ENCODE peak calls at places on chromosomes 3 and 15, in six cellular contexts. One of them, this sample, is unnamed. For H3K27me3, the result is how much of the 10 kb centered on the place peaks cover.

GRCh38 chr3:87797872-87798566 is 260.8 kb downstream of the CGGBP1 start:
- DNase-seq in SK-N-SH: no peak
- DNase-seq in H1: no peak
- DNase-seq in GM12878: no peak
- DNase-seq in HepG2: no peak
- DNase-seq in K562: no peak
- DNase-seq in this sample: no peak

GRCh38 chr15:43854801-43855200 is 28.0 kb downstream of the WDR76 start:
- DNase-seq in HepG2: no peak
- DNase-seq in GM12878: no peak
- DNase-seq in SK-N-SH: no peak
- DNase-seq in H1: no peak
- DNase-seq in K562: no peak
- DNase-seq in this sample: peak

GRCh38 chr3:108985844-108986243 is 32.2 kb upstream of the GUCA1C start:
- DNase-seq in HepG2: no peak
- DNase-seq in GM12878: no peak
- DNase-seq in K562: no peak
- DNase-seq in SK-N-SH: no peak
- DNase-seq in H1: no peak
- DNase-seq in this sample: no peak

GRCh38 chr3:193680220-193680619 is 87.2 kb downstream of the OPA1 start:
- DNase-seq in HepG2: no peak
- DNase-seq in GM12878: no peak
- DNase-seq in SK-N-SH: no peak
- DNase-seq in K562: no peak
- DNase-seq in H1: no peak
- DNase-seq in this sample: no peak

GRCh38 chr3:8584661-8585060 is 59.9 kb downstream of the SSUH2 start:
- DNase-seq in GM12878: no peak
- DNase-seq in K562: no peak
- DNase-seq in H1: no peak
- DNase-seq in SK-N-SH: no peak
- DNase-seq in HepG2: no peak
- DNase-seq in this sample: no peak

GRCh38 chr3:172553526-172554252 is 30.5 kb upstream of the TNFSF10 start:
- DNase-seq in GM12878: no peak
- DNase-seq in H1: no peak
- DNase-seq in K562: no peak
- DNase-seq in HepG2: peak
- DNase-seq in SK-N-SH: no peak
- DNase-seq in this sample: no peak

GRCh38 chr15:74390552-74391288 is 23.3 kb upstream of the CYP11A1 start:
- DNase-seq in HepG2: no peak
- DNase-seq in SK-N-SH: no peak
- DNase-seq in H1: no peak
- DNase-seq in GM12878: no peak
- DNase-seq in K562: no peak
- DNase-seq in this sample: peak

GRCh38 chr3:197508511-197508910 is 47.3 kb downstream of the BDH1 start:
- DNase-seq in H1: no peak
- DNase-seq in SK-N-SH: no peak
- DNase-seq in K562: no peak
- DNase-seq in HepG2: no peak
- DNase-seq in GM12878: no peak
- DNase-seq in this sample: no peak

GRCh38 chr3:196971094-196971698 is 2.6 kb upstream of the PIGZ start:
- DNase-seq in H1: no peak
- DNase-seq in HepG2: no peak
- DNase-seq in GM12878: no peak
- DNase-seq in SK-N-SH: no peak
- DNase-seq in K562: peak
- DNase-seq in this sample: no peak

GRCh38 chr15:34582461-34583357 is 742 bp downstream of the GOLGA8B start:
- DNase-seq in HepG2: no peak
- DNase-seq in H1: peak
- DNase-seq in K562: peak
- DNase-seq in SK-N-SH: peak
- DNase-seq in GM12878: no peak
- DNase-seq in this sample: peak

GRCh38 chr3:147422934-147423599 is 13.9 kb downstream of the ZIC1 start:
- DNase-seq in HepG2: no peak
- DNase-seq in SK-N-SH: peak
- DNase-seq in GM12878: no peak
- DNase-seq in H1: no peak
- DNase-seq in K562: no peak
- DNase-seq in this sample: no peak

GRCh38 chr15:57003418-57003817 is 85.0 kb downstream of the TCF12 start:
- DNase-seq in H1: no peak
- DNase-seq in GM12878: no peak
- DNase-seq in SK-N-SH: no peak
- DNase-seq in K562: no peak
- DNase-seq in HepG2: no peak
- DNase-seq in this sample: no peak

GRCh38 chr3:151816091-151816604 is 2.2 kb downstream of the AADAC start:
- DNase-seq in H1: no peak
- DNase-seq in HepG2: peak
- DNase-seq in GM12878: no peak
- DNase-seq in SK-N-SH: no peak
- DNase-seq in K562: peak
- DNase-seq in this sample: no peak

GRCh38 chr3:124041553-124041952 is 49.6 kb upstream of the ROPN1 start:
- DNase-seq in H1: no peak
- DNase-seq in SK-N-SH: no peak
- DNase-seq in K562: no peak
- DNase-seq in GM12878: no peak
- DNase-seq in HepG2: no peak
- DNase-seq in this sample: no peak
- H3K27me3 ChIP-seq in H1: under half
- H3K27me3 ChIP-seq in SK-N-SH: under half
- H3K27me3 ChIP-seq in K562: under half
- H3K27me3 ChIP-seq in GM12878: under half
- H3K27me3 ChIP-seq in HepG2: under half
- H3K27me3 ChIP-seq in this sample: under half

GRCh38 chr15:33380406-33380805 is 69.6 kb downstream of the RYR3 start:
- DNase-seq in K562: no peak
- DNase-seq in HepG2: no peak
- DNase-seq in GM12878: no peak
- DNase-seq in SK-N-SH: no peak
- DNase-seq in H1: no peak
- DNase-seq in this sample: no peak
- TF ChIP-seq GABPA in K562: no peak
- TF ChIP-seq GABPA in HepG2: no peak
- TF ChIP-seq GABPA in GM12878: no peak
- TF ChIP-seq GABPA in SK-N-SH: no peak
- TF ChIP-seq GABPA in H1: no peak
- TF ChIP-seq GABPA in this sample: no peak

DNA sequence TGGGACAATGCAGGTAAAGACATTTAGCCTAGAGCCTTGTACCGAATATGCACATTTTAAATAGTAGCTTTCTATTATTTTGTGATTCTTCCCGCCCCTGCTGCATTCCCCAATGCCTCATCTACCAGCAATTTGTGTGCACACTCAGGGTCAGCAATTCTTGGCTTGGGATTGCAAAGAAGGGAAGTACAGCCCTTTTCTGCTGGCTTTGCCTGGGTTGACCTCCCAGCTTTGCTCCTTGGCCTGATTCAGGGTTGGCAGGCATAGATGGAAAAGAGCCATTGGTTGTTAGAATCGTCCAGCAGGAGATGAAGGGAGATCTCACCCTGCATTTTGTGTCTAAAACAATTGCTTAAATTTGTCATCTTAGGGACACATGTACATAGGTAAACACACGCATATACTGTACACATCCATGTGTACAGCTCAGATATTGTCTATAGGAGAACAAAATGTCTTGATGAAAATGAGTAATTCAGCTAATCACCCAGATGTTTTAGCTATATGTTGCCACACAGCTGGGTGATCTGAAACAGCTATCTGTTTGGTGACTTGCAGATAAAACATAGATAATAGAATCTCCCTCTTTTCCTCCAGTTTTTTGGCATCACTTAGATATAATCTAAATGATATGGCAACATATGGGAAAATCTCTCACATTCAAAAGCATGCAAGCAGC is 340.9 kb upstream of the TBL1XR1 start:
- DNase-seq in SK-N-SH: peak
- DNase-seq in K562: no peak
- DNase-seq in GM12878: no peak
- DNase-seq in H1: no peak
- DNase-seq in HepG2: no peak
- DNase-seq in this sample: no peak
- H3K27me3 ChIP-seq in SK-N-SH: under half
- H3K27me3 ChIP-seq in K562: under half
- H3K27me3 ChIP-seq in GM12878: under half
- H3K27me3 ChIP-seq in H1: under half
- H3K27me3 ChIP-seq in HepG2: under half
- H3K27me3 ChIP-seq in this sample: under half

DNA sequence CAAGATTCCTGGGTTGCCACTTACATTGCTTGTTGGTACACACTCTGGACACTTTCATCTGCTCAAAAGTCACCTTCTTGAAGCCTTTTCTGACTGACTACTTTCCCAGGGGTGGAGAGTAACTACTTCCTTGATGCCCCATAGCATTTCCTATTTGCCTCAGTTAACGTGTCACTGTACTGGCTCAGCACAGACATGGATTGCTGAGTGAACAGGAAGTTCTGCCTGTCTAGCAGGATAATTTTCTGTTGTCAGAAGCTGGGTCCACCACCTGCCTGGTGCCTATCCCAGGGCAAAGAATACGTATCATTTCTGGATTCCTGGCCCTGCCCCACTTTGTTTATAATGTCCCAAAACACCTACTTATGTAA is 15.3 kb upstream of the ABHD17C start:
- DNase-seq in HepG2: no peak
- DNase-seq in SK-N-SH: no peak
- DNase-seq in K562: no peak
- DNase-seq in GM12878: no peak
- DNase-seq in H1: no peak
- DNase-seq in this sample: no peak
- TF ChIP-seq GABPA in HepG2: no peak
- TF ChIP-seq GABPA in SK-N-SH: no peak
- TF ChIP-seq GABPA in K562: no peak
- TF ChIP-seq GABPA in GM12878: no peak
- TF ChIP-seq GABPA in H1: no peak
- TF ChIP-seq GABPA in this sample: no peak

GRCh38 chr15:98560338-98560737 is 88.0 kb upstream of the IGF1R start:
- DNase-seq in GM12878: no peak
- DNase-seq in K562: no peak
- DNase-seq in HepG2: no peak
- DNase-seq in SK-N-SH: no peak
- DNase-seq in H1: no peak
- DNase-seq in this sample: no peak

GRCh38 chr15:98556321-98556720 is 92.0 kb upstream of the IGF1R start:
- DNase-seq in H1: no peak
- DNase-seq in SK-N-SH: no peak
- DNase-seq in GM12878: no peak
- DNase-seq in K562: no peak
- DNase-seq in HepG2: no peak
- DNase-seq in this sample: no peak

GRCh38 chr15:98562361-98562791 is 86.0 kb upstream of the IGF1R start:
- DNase-seq in SK-N-SH: no peak
- DNase-seq in K562: no peak
- DNase-seq in H1: no peak
- DNase-seq in HepG2: no peak
- DNase-seq in GM12878: no peak
- DNase-seq in this sample: no peak

GRCh38 chr15:98565566-98565965 is 82.8 kb upstream of the IGF1R start:
- DNase-seq in GM12878: no peak
- DNase-seq in SK-N-SH: no peak
- DNase-seq in K562: no peak
- DNase-seq in H1: no peak
- DNase-seq in HepG2: no peak
- DNase-seq in this sample: no peak

DNA sequence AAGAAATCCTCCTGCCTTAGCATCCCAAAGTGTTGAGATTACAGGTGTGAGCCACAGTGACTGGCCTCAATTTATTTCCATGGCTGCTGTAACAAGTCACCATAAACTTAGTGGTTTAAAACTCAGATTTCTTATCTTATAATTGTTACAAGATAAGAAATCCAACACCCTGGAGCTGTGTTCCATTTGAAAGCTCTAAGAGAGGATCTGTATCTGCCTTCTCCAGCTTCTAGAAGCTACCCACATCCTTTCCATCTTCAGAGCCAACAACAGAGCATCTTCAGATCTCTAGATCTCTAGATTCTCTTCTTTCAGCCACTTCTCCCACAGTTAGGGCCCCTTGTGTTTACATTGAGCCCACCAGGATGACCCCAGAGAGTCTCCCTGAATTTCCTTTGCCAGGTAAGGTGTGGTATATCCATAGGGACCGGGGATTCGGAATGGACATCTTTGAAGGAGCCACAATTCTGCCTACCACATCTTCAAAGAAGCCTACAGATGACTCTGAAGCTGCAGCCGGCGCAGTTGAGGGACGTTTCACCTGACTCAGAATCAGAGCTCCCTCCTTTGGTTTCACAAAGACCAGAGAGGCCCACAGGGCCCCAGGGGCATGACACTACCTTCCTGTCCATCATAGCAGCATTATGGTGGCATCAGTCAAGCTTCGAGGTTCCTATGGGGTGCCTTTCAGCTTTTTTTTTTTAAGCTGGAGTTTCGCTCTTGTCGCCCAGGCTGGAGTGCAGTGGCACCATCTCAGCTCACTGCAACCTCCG is 87.0 kb upstream of the IGF1R start:
- DNase-seq in H1: no peak
- DNase-seq in SK-N-SH: no peak
- DNase-seq in K562: no peak
- DNase-seq in HepG2: no peak
- DNase-seq in GM12878: no peak
- DNase-seq in this sample: no peak
- H3K27me3 ChIP-seq in H1: under half
- H3K27me3 ChIP-seq in SK-N-SH: under half
- H3K27me3 ChIP-seq in K562: under half
- H3K27me3 ChIP-seq in HepG2: half or more
- H3K27me3 ChIP-seq in GM12878: under half
- H3K27me3 ChIP-seq in this sample: under half

GRCh38 chr3:41936384-41936783 is 25.5 kb downstream of the ULK4 start:
- DNase-seq in GM12878: no peak
- DNase-seq in HepG2: no peak
- DNase-seq in SK-N-SH: no peak
- DNase-seq in K562: no peak
- DNase-seq in H1: no peak
- DNase-seq in this sample: no peak

GRCh38 chr3:41932511-41932910 is 29.4 kb downstream of the ULK4 start:
- DNase-seq in GM12878: no peak
- DNase-seq in K562: no peak
- DNase-seq in H1: no peak
- DNase-seq in HepG2: no peak
- DNase-seq in SK-N-SH: no peak
- DNase-seq in this sample: no peak

GRCh38 chr3:41933154-41933676 is 28.7 kb downstream of the ULK4 start:
- DNase-seq in H1: peak
- DNase-seq in GM12878: no peak
- DNase-seq in SK-N-SH: no peak
- DNase-seq in K562: no peak
- DNase-seq in HepG2: no peak
- DNase-seq in this sample: no peak
- TF ChIP-seq GABPA in H1: no peak
- TF ChIP-seq GABPA in GM12878: no peak
- TF ChIP-seq GABPA in SK-N-SH: no peak
- TF ChIP-seq GABPA in K562: no peak
- TF ChIP-seq GABPA in HepG2: no peak
- TF ChIP-seq GABPA in this sample: no peak